ENCODE peak calls at places on chromosome 2, in seven cellular contexts. L is hypothalamus, N is HT-29, Q is right lobe of liver, W is heart left ventricle, G is brain microvascular endothelial cell, B is left lung. V is an unnamed sample.

GRCh38 chr2:190607014-190607597 is 41.8 kb upstream of the NAB1 start:
- DNase-seq in L (no peak), N (no peak), Q (no peak), W (no peak), G (peak), B (no peak), V (no peak)

GRCh38 chr2:195660265-195660890 is 3.4 kb downstream of the SLC39A10 start:
- DNase-seq in L (no peak), N (peak), Q (peak), W (peak), G (peak), B (no peak), V (no peak)

GRCh38 chr2:191857406-191857805 is 10.5 kb upstream of the CAVIN2 start:
- DNase-seq in L (no peak), N (no peak), Q (no peak), W (no peak), G (no peak), B (no peak), V (no peak)

GRCh38 chr2:100894531-100895156 is 74.7 kb downstream of the NPAS2 start:
- DNase-seq in L (no peak), N (no peak), Q (peak), W (no peak), G (no peak), B (no peak), V (no peak)

GRCh38 chr2:75018162-75018561 is 59.7 kb downstream of the POLE4 start:
- DNase-seq in L (no peak), N (no peak), Q (no peak), W (no peak), G (no peak), B (no peak), V (no peak)

GRCh38 chr2:179751184-179751809 is 110.1 kb downstream of the ZNF385B start:
- DNase-seq in L (no peak), N (peak), Q (no peak), W (no peak), G (no peak), B (no peak), V (peak)

GRCh38 chr2:74238879-74239278 is 40.5 kb downstream of the MTHFD2 start:
- DNase-seq in L (no peak), N (no peak), Q (no peak), W (no peak), G (peak), B (no peak), V (no peak)

GRCh38 chr2:241582328-241582727 is 23.8 kb downstream of the BOK start:
- DNase-seq in L (no peak), N (no peak), Q (no peak), W (no peak), G (no peak), B (no peak), V (no peak)

GRCh38 chr2:176490061-176490861 is 221.0 kb downstream of the MTX2 start:
- DNase-seq in L (no peak), N (no peak), Q (peak), W (peak), G (no peak), B (peak), V (no peak)

GRCh38 chr2:88824951-88825350 is 133.5 kb downstream of the RPIA start:
- DNase-seq in L (no peak), N (no peak), Q (no peak), W (no peak), G (no peak), B (no peak), V (no peak)

GRCh38 chr2:190812506-190813294 is 67.9 kb upstream of the GLS start:
- DNase-seq in L (no peak), N (no peak), Q (no peak), W (no peak), G (peak), B (no peak), V (no peak)

GRCh38 chr2:12428324-12428723 is 288.4 kb upstream of the TRIB2 start:
- DNase-seq in L (no peak), N (no peak), Q (no peak), W (no peak), G (no peak), B (no peak), V (no peak)

GRCh38 chr2:121239969-121240368 is 45.0 kb downstream of the TFCP2L1 start:
- DNase-seq in L (no peak), N (no peak), Q (no peak), W (no peak), G (no peak), B (no peak), V (no peak)

GRCh38 chr2:236061899-236062298 is 106.3 kb downstream of the GBX2 start:
- DNase-seq in L (no peak), N (no peak), Q (no peak), W (no peak), G (no peak), B (no peak), V (no peak)

GRCh38 chr2:36404312-36404711 is 48.7 kb downstream of the CRIM1 start:
- DNase-seq in L (no peak), N (no peak), Q (no peak), W (no peak), G (peak), B (no peak), V (no peak)

GRCh38 chr2:20595439-20596192 is 55.3 kb downstream of the HS1BP3 start:
- DNase-seq in L (no peak), N (no peak), Q (peak), W (peak), G (peak), B (peak), V (no peak)

GRCh38 chr2:96438589-96438988 is 66.6 kb downstream of the NEURL3 start:
- DNase-seq in L (no peak), N (no peak), Q (no peak), W (no peak), G (no peak), B (no peak), V (no peak)